ENCODE peak calls at places on chromosomes 13 and 19, in nine cellular contexts. One of them, this sample, is unnamed.

GRCh38 chr19:18339703-18340102 is 695 bp upstream of the PGPEP1 start:
- DNase-seq in left colon: no peak
- DNase-seq in nucleus accumbens: no peak
- DNase-seq in ascending aorta: no peak
- DNase-seq in thoracic aorta: no peak
- DNase-seq in transverse colon: no peak
- DNase-seq in T-cell: no peak
- DNase-seq in ureter: no peak
- DNase-seq in T-helper 2 cell: no peak
- DNase-seq in this sample: peak

GRCh38 chr13:74187564-74187963 is 53.4 kb upstream of the KLF12 start:
- DNase-seq in transverse colon: no peak
- DNase-seq in nucleus accumbens: no peak
- DNase-seq in ascending aorta: no peak
- DNase-seq in T-helper 2 cell: no peak
- DNase-seq in T-cell: no peak
- DNase-seq in thoracic aorta: no peak
- DNase-seq in left colon: no peak
- DNase-seq in ureter: no peak
- DNase-seq in this sample: no peak

GRCh38 chr13:99959538-99960230 is 11.9 kb downstream of the ZIC5 start:
- DNase-seq in left colon: no peak
- DNase-seq in T-helper 2 cell: no peak
- DNase-seq in thoracic aorta: no peak
- DNase-seq in ureter: no peak
- DNase-seq in nucleus accumbens: peak
- DNase-seq in transverse colon: no peak
- DNase-seq in ascending aorta: no peak
- DNase-seq in T-cell: no peak
- DNase-seq in this sample: no peak

GRCh38 chr13:43258771-43259170 is 235.4 kb downstream of the DNAJC15 start:
- DNase-seq in ureter: no peak
- DNase-seq in left colon: no peak
- DNase-seq in T-cell: no peak
- DNase-seq in nucleus accumbens: no peak
- DNase-seq in ascending aorta: no peak
- DNase-seq in transverse colon: no peak
- DNase-seq in T-helper 2 cell: no peak
- DNase-seq in thoracic aorta: no peak
- DNase-seq in this sample: no peak

GRCh38 chr19:42508892-42509444 is 19.3 kb downstream of the CEACAM1 start:
- DNase-seq in ureter: no peak
- DNase-seq in transverse colon: no peak
- DNase-seq in left colon: no peak
- DNase-seq in T-cell: no peak
- DNase-seq in thoracic aorta: no peak
- DNase-seq in ascending aorta: no peak
- DNase-seq in nucleus accumbens: no peak
- DNase-seq in T-helper 2 cell: no peak
- DNase-seq in this sample: no peak

GRCh38 chr13:36131215-36131930 is at the start of gene DCLK1:
- DNase-seq in T-helper 2 cell: no peak
- DNase-seq in left colon: peak
- DNase-seq in transverse colon: peak
- DNase-seq in nucleus accumbens: no peak
- DNase-seq in ureter: peak
- DNase-seq in ascending aorta: no peak
- DNase-seq in thoracic aorta: no peak
- DNase-seq in T-cell: no peak
- DNase-seq in this sample: no peak

GRCh38 chr13:41610426-41610825 is 153.1 kb downstream of the RGCC start:
- DNase-seq in ureter: no peak
- DNase-seq in transverse colon: no peak
- DNase-seq in T-cell: no peak
- DNase-seq in thoracic aorta: no peak
- DNase-seq in left colon: no peak
- DNase-seq in T-helper 2 cell: no peak
- DNase-seq in nucleus accumbens: no peak
- DNase-seq in ascending aorta: no peak
- DNase-seq in this sample: peak

GRCh38 chr19:33396701-33397535 is 23.4 kb downstream of the CEBPG start:
- DNase-seq in T-cell: no peak
- DNase-seq in ureter: no peak
- DNase-seq in thoracic aorta: no peak
- DNase-seq in ascending aorta: no peak
- DNase-seq in transverse colon: no peak
- DNase-seq in left colon: no peak
- DNase-seq in T-helper 2 cell: no peak
- DNase-seq in nucleus accumbens: no peak
- DNase-seq in this sample: no peak

GRCh38 chr13:75785130-75785529 is 149.0 kb downstream of the LMO7 start:
- DNase-seq in T-cell: no peak
- DNase-seq in ureter: no peak
- DNase-seq in transverse colon: no peak
- DNase-seq in thoracic aorta: no peak
- DNase-seq in left colon: no peak
- DNase-seq in T-helper 2 cell: no peak
- DNase-seq in nucleus accumbens: no peak
- DNase-seq in ascending aorta: no peak
- DNase-seq in this sample: no peak

GRCh38 chr13:95620498-95621140 is 23.9 kb downstream of the DZIP1 start:
- DNase-seq in ureter: no peak
- DNase-seq in T-cell: no peak
- DNase-seq in nucleus accumbens: no peak
- DNase-seq in transverse colon: no peak
- DNase-seq in T-helper 2 cell: no peak
- DNase-seq in ascending aorta: no peak
- DNase-seq in left colon: no peak
- DNase-seq in thoracic aorta: no peak
- DNase-seq in this sample: no peak

GRCh38 chr13:113650731-113651148 is 7.3 kb downstream of the ATP4B start:
- DNase-seq in T-cell: no peak
- DNase-seq in ascending aorta: no peak
- DNase-seq in ureter: no peak
- DNase-seq in T-helper 2 cell: no peak
- DNase-seq in left colon: peak
- DNase-seq in thoracic aorta: no peak
- DNase-seq in nucleus accumbens: no peak
- DNase-seq in transverse colon: peak
- DNase-seq in this sample: no peak

GRCh38 chr19:47272448-47273312 is 2.0 kb upstream of the INAFM1 start:
- DNase-seq in nucleus accumbens: peak
- DNase-seq in transverse colon: peak
- DNase-seq in thoracic aorta: peak
- DNase-seq in ureter: peak
- DNase-seq in T-helper 2 cell: no peak
- DNase-seq in T-cell: no peak
- DNase-seq in left colon: peak
- DNase-seq in ascending aorta: no peak
- DNase-seq in this sample: no peak

GRCh38 chr19:18053571-18054219 is 33.0 kb downstream of the IL12RB1 start:
- DNase-seq in left colon: no peak
- DNase-seq in ureter: no peak
- DNase-seq in thoracic aorta: no peak
- DNase-seq in ascending aorta: no peak
- DNase-seq in transverse colon: no peak
- DNase-seq in T-cell: no peak
- DNase-seq in nucleus accumbens: no peak
- DNase-seq in T-helper 2 cell: no peak
- DNase-seq in this sample: no peak

GRCh38 chr19:1131718-1132552 is 28.1 kb downstream of the GPX4 start:
- DNase-seq in left colon: peak
- DNase-seq in ascending aorta: peak
- DNase-seq in T-helper 2 cell: peak
- DNase-seq in thoracic aorta: peak
- DNase-seq in T-cell: peak
- DNase-seq in nucleus accumbens: no peak
- DNase-seq in ureter: peak
- DNase-seq in transverse colon: peak
- DNase-seq in this sample: peak

GRCh38 chr19:50399368-50399745 is 15.2 kb downstream of the POLD1 start:
- DNase-seq in nucleus accumbens: no peak
- DNase-seq in thoracic aorta: no peak
- DNase-seq in ascending aorta: no peak
- DNase-seq in T-cell: no peak
- DNase-seq in ureter: no peak
- DNase-seq in T-helper 2 cell: no peak
- DNase-seq in left colon: no peak
- DNase-seq in transverse colon: no peak
- DNase-seq in this sample: no peak

GRCh38 chr19:12996542-12997094 is 1.3 kb downstream of the NFIX start:
- DNase-seq in T-helper 2 cell: no peak
- DNase-seq in ureter: peak
- DNase-seq in left colon: peak
- DNase-seq in ascending aorta: no peak
- DNase-seq in thoracic aorta: no peak
- DNase-seq in nucleus accumbens: no peak
- DNase-seq in transverse colon: no peak
- DNase-seq in T-cell: no peak
- DNase-seq in this sample: no peak

GRCh38 chr13:30196025-30196424 is 111.3 kb downstream of the KATNAL1 start:
- DNase-seq in T-helper 2 cell: no peak
- DNase-seq in ureter: no peak
- DNase-seq in transverse colon: no peak
- DNase-seq in T-cell: no peak
- DNase-seq in left colon: no peak
- DNase-seq in ascending aorta: no peak
- DNase-seq in thoracic aorta: no peak
- DNase-seq in nucleus accumbens: no peak
- DNase-seq in this sample: no peak

GRCh38 chr13:30615851-30616311 is 1.8 kb upstream of the USPL1 start:
- DNase-seq in T-cell: no peak
- DNase-seq in transverse colon: no peak
- DNase-seq in left colon: no peak
- DNase-seq in thoracic aorta: no peak
- DNase-seq in T-helper 2 cell: no peak
- DNase-seq in ascending aorta: no peak
- DNase-seq in ureter: no peak
- DNase-seq in nucleus accumbens: no peak
- DNase-seq in this sample: no peak

GRCh38 chr19:49954933-49955332 is 6.0 kb downstream of the SIGLEC11 start:
- DNase-seq in ureter: no peak
- DNase-seq in T-cell: no peak
- DNase-seq in nucleus accumbens: no peak
- DNase-seq in T-helper 2 cell: no peak
- DNase-seq in transverse colon: no peak
- DNase-seq in ascending aorta: no peak
- DNase-seq in left colon: peak
- DNase-seq in thoracic aorta: no peak
- DNase-seq in this sample: no peak

GRCh38 chr13:83503424-83503823 is 378.9 kb downstream of the SLITRK1 start:
- DNase-seq in T-helper 2 cell: no peak
- DNase-seq in T-cell: no peak
- DNase-seq in transverse colon: no peak
- DNase-seq in ureter: no peak
- DNase-seq in nucleus accumbens: no peak
- DNase-seq in thoracic aorta: no peak
- DNase-seq in left colon: no peak
- DNase-seq in ascending aorta: no peak
- DNase-seq in this sample: no peak

GRCh38 chr19:8487137-8487851 is 15.1 kb downstream of the PRAM1 start:
- DNase-seq in T-cell: peak
- DNase-seq in ascending aorta: peak
- DNase-seq in T-helper 2 cell: peak
- DNase-seq in ureter: no peak
- DNase-seq in left colon: no peak
- DNase-seq in transverse colon: peak
- DNase-seq in thoracic aorta: no peak
- DNase-seq in nucleus accumbens: no peak
- DNase-seq in this sample: no peak

GRCh38 chr13:113654591-113655357 is 3.2 kb downstream of the ATP4B start:
- DNase-seq in ureter: no peak
- DNase-seq in T-cell: no peak
- DNase-seq in T-helper 2 cell: no peak
- DNase-seq in left colon: peak
- DNase-seq in transverse colon: peak
- DNase-seq in nucleus accumbens: no peak
- DNase-seq in ascending aorta: no peak
- DNase-seq in thoracic aorta: no peak
- DNase-seq in this sample: no peak

GRCh38 chr13:40433577-40433976 is 232.9 kb downstream of the FOXO1 start:
- DNase-seq in T-helper 2 cell: no peak
- DNase-seq in transverse colon: peak
- DNase-seq in left colon: peak
- DNase-seq in thoracic aorta: no peak
- DNase-seq in T-cell: no peak
- DNase-seq in nucleus accumbens: no peak
- DNase-seq in ureter: no peak
- DNase-seq in ascending aorta: no peak
- DNase-seq in this sample: no peak

This sample was measured in Calu3.